ENCODE peak calls at places on chromosomes 6 and 20, in six cellular contexts. One of them, this sample, is unnamed. For H3K36me3, the result is how much of the 10 kb centered on the place peaks cover.

GRCh38 chr6:142014515-142014914 is 118.2 kb upstream of the GJE1 start:
- DNase-seq in Peyer's patch: no peak
- DNase-seq in IMR-90: peak
- DNase-seq in A673: peak
- DNase-seq in ascending aorta: no peak
- DNase-seq in gastrocnemius medialis: no peak
- DNase-seq in this sample: peak

GRCh38 chr6:167738386-167738785 is 88.3 kb upstream of the AFDN start:
- DNase-seq in ascending aorta: no peak
- DNase-seq in gastrocnemius medialis: no peak
- DNase-seq in IMR-90: no peak
- DNase-seq in A673: no peak
- DNase-seq in Peyer's patch: no peak
- DNase-seq in this sample: no peak

GRCh38 chr6:127879685-127880084 is 21.2 kb downstream of the THEMIS start:
- DNase-seq in gastrocnemius medialis: no peak
- DNase-seq in ascending aorta: no peak
- DNase-seq in A673: no peak
- DNase-seq in IMR-90: peak
- DNase-seq in Peyer's patch: peak
- DNase-seq in this sample: no peak

GRCh38 chr6:55293116-55293515 is 34.2 kb upstream of the GFRAL start:
- DNase-seq in A673: peak
- DNase-seq in ascending aorta: no peak
- DNase-seq in gastrocnemius medialis: no peak
- DNase-seq in Peyer's patch: no peak
- DNase-seq in IMR-90: peak
- DNase-seq in this sample: no peak

GRCh38 chr6:40587240-40588069 is at the start of gene LRFN2:
- DNase-seq in Peyer's patch: peak
- DNase-seq in gastrocnemius medialis: peak
- DNase-seq in A673: peak
- DNase-seq in ascending aorta: no peak
- DNase-seq in IMR-90: peak
- DNase-seq in this sample: peak

GRCh38 chr6:82143041-82143481 is 104.5 kb downstream of the IBTK start:
- DNase-seq in A673: no peak
- DNase-seq in ascending aorta: no peak
- DNase-seq in IMR-90: peak
- DNase-seq in Peyer's patch: no peak
- DNase-seq in gastrocnemius medialis: no peak
- DNase-seq in this sample: no peak

GRCh38 chr6:66423047-66423446 is 716.0 kb upstream of the EYS start:
- DNase-seq in Peyer's patch: no peak
- DNase-seq in A673: no peak
- DNase-seq in IMR-90: no peak
- DNase-seq in ascending aorta: no peak
- DNase-seq in gastrocnemius medialis: no peak
- DNase-seq in this sample: no peak

GRCh38 chr6:47476794-47477496 is 644 bp upstream of the CD2AP start:
- DNase-seq in IMR-90: no peak
- DNase-seq in A673: no peak
- DNase-seq in ascending aorta: no peak
- DNase-seq in Peyer's patch: no peak
- DNase-seq in gastrocnemius medialis: no peak
- DNase-seq in this sample: no peak

GRCh38 chr20:24672181-24672880 is 202.9 kb downstream of the SYNDIG1 start:
- DNase-seq in A673: no peak
- DNase-seq in IMR-90: no peak
- DNase-seq in Peyer's patch: peak
- DNase-seq in ascending aorta: no peak
- DNase-seq in gastrocnemius medialis: no peak
- DNase-seq in this sample: no peak

GRCh38 chr20:13139459-13140150 is 81.5 kb upstream of the ISM1 start:
- DNase-seq in ascending aorta: no peak
- DNase-seq in A673: peak
- DNase-seq in IMR-90: no peak
- DNase-seq in Peyer's patch: no peak
- DNase-seq in gastrocnemius medialis: no peak
- DNase-seq in this sample: no peak

GRCh38 chr20:38126146-38126912 is 38.7 kb downstream of the TGM2 start:
- DNase-seq in gastrocnemius medialis: no peak
- DNase-seq in A673: no peak
- DNase-seq in IMR-90: no peak
- DNase-seq in Peyer's patch: peak
- DNase-seq in ascending aorta: no peak
- DNase-seq in this sample: peak

GRCh38 chr6:43129434-43130194 is 41.5 kb upstream of the SRF start:
- DNase-seq in Peyer's patch: peak
- DNase-seq in IMR-90: peak
- DNase-seq in gastrocnemius medialis: no peak
- DNase-seq in A673: peak
- DNase-seq in ascending aorta: no peak
- DNase-seq in this sample: peak

GRCh38 chr6:153018355-153018754 is 15.8 kb upstream of the MTRF1L start:
- DNase-seq in A673: no peak
- DNase-seq in Peyer's patch: no peak
- DNase-seq in ascending aorta: no peak
- DNase-seq in IMR-90: no peak
- DNase-seq in gastrocnemius medialis: no peak
- DNase-seq in this sample: no peak

GRCh38 chr20:54086444-54087134 is 16.2 kb upstream of the BCAS1 start:
- DNase-seq in Peyer's patch: no peak
- DNase-seq in ascending aorta: no peak
- DNase-seq in gastrocnemius medialis: no peak
- DNase-seq in IMR-90: peak
- DNase-seq in A673: no peak
- DNase-seq in this sample: no peak

GRCh38 chr6:123118811-123119210 is 122.8 kb downstream of the CLVS2 start:
- DNase-seq in gastrocnemius medialis: no peak
- DNase-seq in A673: no peak
- DNase-seq in ascending aorta: no peak
- DNase-seq in Peyer's patch: no peak
- DNase-seq in IMR-90: no peak
- DNase-seq in this sample: no peak

GRCh38 chr20:63224272-63225081 is 8.5 kb upstream of the YTHDF1 start:
- DNase-seq in gastrocnemius medialis: no peak
- DNase-seq in Peyer's patch: no peak
- DNase-seq in A673: no peak
- DNase-seq in ascending aorta: no peak
- DNase-seq in IMR-90: peak
- DNase-seq in this sample: peak

GRCh38 chr6:3045777-3046176 is 22.5 kb upstream of the RIPK1 start:
- DNase-seq in gastrocnemius medialis: no peak
- DNase-seq in IMR-90: no peak
- DNase-seq in Peyer's patch: no peak
- DNase-seq in ascending aorta: no peak
- DNase-seq in A673: no peak
- DNase-seq in this sample: no peak

GRCh38 chr20:53331151-53331973 is 262.3 kb downstream of the ZNF217 start:
- DNase-seq in A673: peak
- DNase-seq in IMR-90: no peak
- DNase-seq in Peyer's patch: no peak
- DNase-seq in gastrocnemius medialis: no peak
- DNase-seq in ascending aorta: no peak
- DNase-seq in this sample: peak

GRCh38 chr6:25370175-25371036 is 91.2 kb downstream of the CARMIL1 start:
- DNase-seq in IMR-90: no peak
- DNase-seq in ascending aorta: no peak
- DNase-seq in gastrocnemius medialis: no peak
- DNase-seq in A673: no peak
- DNase-seq in Peyer's patch: no peak
- DNase-seq in this sample: no peak

GRCh38 chr6:161917645-161918044 is 643.8 kb upstream of the AGPAT4 start:
- DNase-seq in Peyer's patch: no peak
- DNase-seq in gastrocnemius medialis: no peak
- DNase-seq in A673: no peak
- DNase-seq in IMR-90: no peak
- DNase-seq in ascending aorta: no peak
- DNase-seq in this sample: no peak

DNA sequence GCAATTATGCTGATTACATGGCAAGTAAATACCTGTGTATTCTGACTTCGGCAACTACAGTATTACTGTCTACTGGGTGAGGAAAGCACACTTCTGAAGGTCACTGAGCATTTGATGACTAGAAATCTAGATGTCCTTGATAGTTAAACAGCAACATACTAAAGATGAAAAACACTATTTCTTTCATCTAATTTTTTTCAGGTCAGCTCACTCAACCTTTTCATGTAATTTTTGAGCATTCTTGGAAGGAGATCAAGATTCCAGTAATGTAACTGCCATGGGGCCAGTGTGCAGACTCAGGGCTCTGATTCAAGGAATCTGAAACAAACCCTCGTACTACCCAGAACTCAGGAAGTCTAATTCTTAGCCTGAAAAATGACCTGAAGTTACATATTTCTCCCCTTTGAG is 222.6 kb upstream of the TAB2 start:
- DNase-seq in Peyer's patch: no peak
- DNase-seq in gastrocnemius medialis: no peak
- DNase-seq in A673: no peak
- DNase-seq in ascending aorta: no peak
- DNase-seq in IMR-90: peak
- DNase-seq in this sample: peak
- H3K4me3 ChIP-seq in Peyer's patch: no peak
- H3K4me3 ChIP-seq in gastrocnemius medialis: no peak
- H3K4me3 ChIP-seq in A673: no peak
- H3K4me3 ChIP-seq in ascending aorta: no peak
- H3K4me3 ChIP-seq in IMR-90: no peak
- H3K4me3 ChIP-seq in this sample: no peak

DNA sequence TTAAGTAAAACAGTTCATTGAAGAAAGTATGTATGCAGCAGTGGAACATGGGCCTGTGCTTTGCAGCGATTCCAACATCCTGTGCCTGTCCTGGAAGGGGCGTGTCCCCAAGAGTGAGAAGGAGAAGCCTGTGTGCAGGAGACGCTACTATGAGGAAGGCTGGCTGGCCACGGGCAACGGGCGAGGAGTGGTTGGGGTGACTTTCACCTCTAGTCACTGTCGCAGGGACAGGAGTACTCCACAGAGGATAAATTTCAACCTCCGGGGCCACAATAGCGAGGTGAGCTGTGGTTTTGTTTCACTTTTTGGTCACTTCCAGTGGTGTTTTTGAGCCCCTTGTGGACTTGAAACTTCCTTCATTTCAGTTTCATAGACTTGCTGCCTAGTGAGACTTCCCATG is 1.7 kb downstream of the TULP4 start:
- DNase-seq in Peyer's patch: no peak
- DNase-seq in A673: no peak
- DNase-seq in ascending aorta: no peak
- DNase-seq in IMR-90: no peak
- DNase-seq in gastrocnemius medialis: no peak
- DNase-seq in this sample: no peak
- H3K36me3 ChIP-seq in Peyer's patch: under half
- H3K36me3 ChIP-seq in A673: under half
- H3K36me3 ChIP-seq in ascending aorta: under half
- H3K36me3 ChIP-seq in IMR-90: under half
- H3K36me3 ChIP-seq in gastrocnemius medialis: under half
- H3K36me3 ChIP-seq in this sample: under half

DNA sequence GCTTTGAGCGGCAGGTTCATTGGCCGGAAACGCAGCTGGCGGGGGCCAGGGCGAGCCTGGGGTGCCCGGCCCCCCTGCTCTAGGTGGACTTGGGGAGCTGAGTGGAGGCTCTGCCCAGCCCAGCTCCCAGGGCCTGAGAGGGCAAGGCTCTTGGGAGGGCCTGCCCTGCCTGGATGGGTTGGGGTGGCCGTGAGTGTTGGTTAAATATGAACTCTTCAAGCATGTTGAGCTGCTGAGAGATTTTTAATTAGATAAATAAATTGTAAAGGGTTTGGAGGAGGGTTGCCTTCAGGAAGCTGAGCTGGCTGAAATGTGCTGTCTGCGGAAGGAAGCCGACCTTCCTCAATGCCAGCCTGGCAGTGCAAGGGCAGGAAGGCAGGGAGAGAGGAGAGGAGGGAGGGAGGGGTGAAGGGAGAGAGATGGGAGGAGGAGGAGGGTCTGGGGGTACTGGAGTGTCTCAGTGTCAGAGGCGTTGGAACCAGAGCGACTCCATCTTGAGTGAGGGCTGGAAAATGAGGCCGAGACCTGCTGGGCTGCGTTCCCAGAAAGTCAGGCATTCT is 39.4 kb upstream of the PMEPA1 start:
- DNase-seq in IMR-90: no peak
- DNase-seq in Peyer's patch: no peak
- DNase-seq in A673: no peak
- DNase-seq in ascending aorta: no peak
- DNase-seq in gastrocnemius medialis: no peak
- DNase-seq in this sample: no peak
- H3K4me3 ChIP-seq in IMR-90: no peak
- H3K4me3 ChIP-seq in Peyer's patch: peak
- H3K4me3 ChIP-seq in A673: peak
- H3K4me3 ChIP-seq in ascending aorta: peak
- H3K4me3 ChIP-seq in gastrocnemius medialis: peak
- H3K4me3 ChIP-seq in this sample: peak

GRCh38 chr20:35472209-35472608 is 16.8 kb downstream of the CEP250 start:
- DNase-seq in Peyer's patch: no peak
- DNase-seq in A673: no peak
- DNase-seq in ascending aorta: no peak
- DNase-seq in IMR-90: no peak
- DNase-seq in gastrocnemius medialis: no peak
- DNase-seq in this sample: no peak

GRCh38 chr20:35467339-35468224 is 12.2 kb downstream of the CEP250 start:
- DNase-seq in ascending aorta: no peak
- DNase-seq in Peyer's patch: no peak
- DNase-seq in IMR-90: peak
- DNase-seq in A673: no peak
- DNase-seq in gastrocnemius medialis: peak
- DNase-seq in this sample: no peak

GRCh38 chr20:35466856-35467255 is 11.5 kb downstream of the CEP250 start:
- DNase-seq in ascending aorta: no peak
- DNase-seq in IMR-90: no peak
- DNase-seq in gastrocnemius medialis: no peak
- DNase-seq in A673: no peak
- DNase-seq in Peyer's patch: no peak
- DNase-seq in this sample: no peak

GRCh38 chr20:35465976-35466375 is 10.6 kb downstream of the CEP250 start:
- DNase-seq in Peyer's patch: no peak
- DNase-seq in A673: no peak
- DNase-seq in ascending aorta: no peak
- DNase-seq in gastrocnemius medialis: no peak
- DNase-seq in IMR-90: no peak
- DNase-seq in this sample: no peak

GRCh38 chr20:35468671-35469334 is 13.4 kb downstream of the CEP250 start:
- DNase-seq in Peyer's patch: no peak
- DNase-seq in gastrocnemius medialis: no peak
- DNase-seq in IMR-90: peak
- DNase-seq in A673: no peak
- DNase-seq in ascending aorta: no peak
- DNase-seq in this sample: no peak
- H3K36me3 ChIP-seq in Peyer's patch: under half
- H3K36me3 ChIP-seq in gastrocnemius medialis: under half
- H3K36me3 ChIP-seq in IMR-90: under half
- H3K36me3 ChIP-seq in A673: half or more
- H3K36me3 ChIP-seq in ascending aorta: half or more
- H3K36me3 ChIP-seq in this sample: half or more

This sample was measured in SJSA1.